ENCODE peak calls at places on chromosomes 3 and 15, in five cellular contexts. Z is HepG2, N is A549, Q is tibial nerve, M is right lobe of liver. U is an unnamed sample.
A peak's percentile ranks its signal among the peaks of the same experiment; 100 is the strongest.

GRCh38 chr3:123161167-123161566 is 40.6 kb upstream of the SEC22A start:
- DNase-seq in Z (no peak), Q (no peak), N (no peak), M (no peak), U (no peak)

GRCh38 chr3:13513051-13513912 is 33.2 kb downstream of the HDAC11 start:
- DNase-seq in M (peak; percentile 7), N (no peak), Q (peak; percentile 57), Z (no peak), U (no peak)

GRCh38 chr3:25033407-25034029 is 394.5 kb upstream of the RARB start:
- DNase-seq in Q (peak; percentile 16), N (peak; percentile 60), M (peak; percentile 19), Z (peak; percentile 45), U (no peak)

GRCh38 chr3:72633534-72633933 is 214.7 kb downstream of the SHQ1 start:
- DNase-seq in N (no peak), Z (no peak), Q (no peak), M (no peak), U (no peak)

GRCh38 chr3:77869423-77869822 is 829.5 kb downstream of the ROBO2 start:
- DNase-seq in Z (no peak), N (no peak), Q (no peak), M (no peak), U (no peak)

GRCh38 chr3:111031538-111031937 is 40.1 kb upstream of the NECTIN3 start:
- DNase-seq in N (no peak), Z (no peak), Q (no peak), M (no peak), U (no peak)

GRCh38 chr3:37520802-37521350 is 340.8 kb upstream of the CTDSPL start:
- DNase-seq in Z (no peak), Q (no peak), N (no peak), M (no peak), U (no peak)

GRCh38 chr3:52183786-52184445 is 14.0 kb upstream of the ALAS1 start:
- DNase-seq in Q (no peak), M (no peak), Z (no peak), N (no peak), U (no peak)

GRCh38 chr15:68418611-68419161 is 13.3 kb downstream of the ITGA11 start:
- DNase-seq in Z (no peak), M (no peak), N (no peak), Q (no peak), U (no peak)

GRCh38 chr3:11530153-11530721 is 113.5 kb downstream of the VGLL4 start:
- DNase-seq in Q (no peak), M (no peak), Z (peak; percentile 41), N (no peak), U (peak; percentile 27)

GRCh38 chr15:66294157-66294931 is 976 bp downstream of the DIS3L start:
- DNase-seq in M (no peak), Q (peak; percentile 12), N (peak; percentile 67), Z (peak; percentile 33), U (peak; percentile 55)

GRCh38 chr3:43753743-43754142 is 63.0 kb downstream of the ABHD5 start:
- DNase-seq in M (no peak), Q (no peak), Z (no peak), N (no peak), U (no peak)

GRCh38 chr3:64747682-64748081 is 59.9 kb upstream of the ADAMTS9 start:
- DNase-seq in Q (no peak), M (no peak), N (no peak), Z (no peak), U (no peak)

GRCh38 chr15:51864408-51865056 is 35.1 kb downstream of the TMOD3 start:
- DNase-seq in M (no peak), N (no peak), Z (no peak), Q (no peak), U (no peak)

GRCh38 chr3:125512135-125512920 is 7.7 kb downstream of the SNX4 start:
- DNase-seq in N (no peak), Q (no peak), Z (no peak), M (no peak), U (no peak)

GRCh38 chr3:71902258-71903128 is 117.5 kb upstream of the PROK2 start:
- DNase-seq in N (no peak), M (no peak), Z (no peak), Q (no peak), U (no peak)

GRCh38 chr3:54358969-54359648 is 236.8 kb downstream of the CACNA2D3 start:
- DNase-seq in Q (no peak), N (no peak), Z (no peak), M (peak; percentile 78), U (no peak)

GRCh38 chr3:184050217-184050847 is 2.5 kb upstream of the HTR3C start:
- DNase-seq in Z (no peak), N (no peak), M (no peak), Q (no peak), U (no peak)

GRCh38 chr3:193645806-193646205 is 52.8 kb downstream of the OPA1 start:
- DNase-seq in M (no peak), Z (no peak), N (no peak), Q (no peak), U (no peak)

GRCh38 chr15:100725121-100726069 is 123.0 kb downstream of the ASB7 start:
- DNase-seq in Q (peak; percentile 7), N (no peak), Z (no peak), M (no peak), U (no peak)

GRCh38 chr3:193851416-193851815 is 258.4 kb downstream of the OPA1 start:
- DNase-seq in Q (no peak), M (no peak), Z (no peak), N (no peak), U (no peak)

GRCh38 chr3:45760878-45761711 is 35.2 kb downstream of the SLC6A20 start:
- DNase-seq in N (peak; percentile 71), Z (peak; percentile 39), Q (peak; percentile 18), M (peak; percentile 57), U (peak; percentile 28)

GRCh38 chr15:60651734-60652141 is 172.8 kb upstream of the ICE2 start:
- DNase-seq in N (no peak), M (no peak), Q (no peak), Z (no peak), U (no peak)

GRCh38 chr3:13200951-13201350 is 127.7 kb upstream of the IQSEC1 start:
- DNase-seq in M (no peak), Q (no peak), Z (peak; percentile 25), N (no peak), U (no peak)

GRCh38 chr15:28935316-28935715 is 49.5 kb downstream of the APBA2 start:
- DNase-seq in Z (peak; percentile 58), N (peak; percentile 46), M (no peak), Q (no peak), U (peak; percentile 41)

GRCh38 chr3:31532587-31533168 is at the start of gene STT3B:
- DNase-seq in Z (peak; percentile 62), N (peak; percentile 58), Q (peak; percentile 56), M (peak; percentile 88), U (peak; percentile 91)
- TF ChIP-seq POLR2A in Z (peak; percentile 84), N (peak; percentile 59), Q (peak; percentile 86), M (peak; percentile 98), U (peak; percentile 97)

DNA sequence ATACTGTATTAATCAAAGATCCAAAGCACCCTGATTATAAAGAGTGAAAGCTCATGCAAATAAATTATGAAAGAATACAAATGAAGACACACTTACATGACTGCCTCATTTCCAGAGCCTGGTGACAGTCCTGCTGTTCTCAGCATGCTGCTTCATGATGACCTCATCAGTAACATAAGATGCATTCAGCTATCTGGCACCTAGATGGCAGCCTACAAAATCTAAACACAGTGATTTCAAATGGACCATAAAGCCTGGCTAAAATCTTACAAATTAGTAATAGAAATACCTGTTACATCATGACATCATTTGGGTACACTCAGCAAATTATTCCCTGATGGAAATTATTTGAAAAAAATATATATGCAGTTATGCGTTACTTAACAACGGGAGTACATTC is 207.0 kb downstream of the EPHA3 start:
- DNase-seq in Q (no peak), N (no peak), M (no peak), Z (peak; percentile 14), U (no peak)
- TF ChIP-seq CTCF in Q (no peak), N (no peak), M (no peak), Z (no peak), U (no peak)

DNA sequence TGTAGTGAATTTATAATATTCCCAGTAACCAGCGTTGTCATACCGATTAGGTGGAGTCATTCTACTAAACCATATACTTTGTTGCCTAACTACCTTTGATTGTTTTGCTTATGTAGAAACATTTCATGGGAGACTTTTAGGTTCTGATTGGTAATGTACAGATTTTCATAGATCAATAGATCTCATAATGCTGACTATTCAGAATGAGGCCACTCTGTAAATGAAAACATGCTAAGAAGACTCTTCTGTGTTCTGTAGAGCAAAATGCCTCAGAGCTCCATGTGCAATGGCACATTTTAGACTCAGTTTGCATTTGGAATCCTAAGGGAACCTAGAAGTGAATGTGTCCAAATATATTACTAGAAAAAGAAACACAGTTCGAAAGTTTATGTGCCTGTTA is 20.0 kb downstream of the CBLB start:
- DNase-seq in N (no peak), Q (no peak), M (no peak), Z (no peak), U (no peak)
- H3K4me1 ChIP-seq in N (no peaks in the 10 kb centered on the region), Q (peaks cover 11% of the 10 kb centered on the region), M (no peaks in the 10 kb centered on the region), Z (peaks cover 7% of the 10 kb centered on the region), U (no peaks in the 10 kb centered on the region)

GRCh38 chr15:84840741-84841429 is 23.7 kb downstream of the ALPK3 start:
- DNase-seq in Q (peak; percentile 42), N (no peak), Z (peak; percentile 51), M (peak; percentile 88), U (peak; percentile 69)
- TF ChIP-seq POLR2A in Q (no peak), N (no peak), Z (no peak), M (peak; percentile 84), U (no peak)

GRCh38 chr3:185084883-185085282 is 68.0 kb downstream of the C3orf70 start:
- DNase-seq in Q (no peak), M (no peak), N (no peak), Z (no peak), U (no peak)
- TF ChIP-seq CTCF in Q (no peak), M (no peak), N (no peak), Z (no peak), U (no peak)